ENCODE peak calls at places on chromosomes 4 and X, in four cellular contexts. U is CD4-positive, alpha-beta memory T cell; I is CD8-positive, alpha-beta memory T cell; D is fibroblast of villous mesenchyme. G is an unnamed sample.

GRCh38 chr4:6641164-6641970 is 882 bp downstream of the MRFAP1 start:
- DNase-seq in I (peak; percentile 42), D (peak; percentile 48), U (peak; percentile 51), G (no peak)

GRCh38 chrX:8879750-8880149 is 78.6 kb upstream of the FAM9A start:
- DNase-seq in D (peak; percentile 22), I (peak; percentile 1), U (peak; percentile 5), G (peak; percentile 1)

GRCh38 chr4:76441881-76442280 is 6.9 kb downstream of the SHROOM3 start:
- DNase-seq in U (no peak), D (no peak), I (no peak), G (no peak)

GRCh38 chr4:100823066-100823992 is 305.5 kb upstream of the EMCN start:
- DNase-seq in U (no peak), I (no peak), D (no peak), G (no peak)

GRCh38 chr4:138890921-138891570 is 124.5 kb upstream of the NOCT start:
- DNase-seq in U (no peak), I (no peak), D (no peak), G (no peak)

GRCh38 chr4:165433529-165433928 is 54.7 kb downstream of the CPE start:
- DNase-seq in D (peak; percentile 82), U (no peak), I (no peak), G (no peak)

GRCh38 chr4:182338731-182339130 is 95.5 kb downstream of the TENM3 start:
- DNase-seq in D (no peak), I (no peak), U (no peak), G (no peak)

GRCh38 chr4:101291198-101291597 is 56.1 kb downstream of the PPP3CA start:
- DNase-seq in I (no peak), U (no peak), D (no peak), G (no peak)

GRCh38 chr4:6721121-6721520 is 5.1 kb downstream of the BLOC1S4 start:
- DNase-seq in I (no peak), U (no peak), D (no peak), G (no peak)

GRCh38 chr4:147848634-147849033 is 116.7 kb downstream of the ARHGAP10 start:
- DNase-seq in I (no peak), U (no peak), D (no peak), G (no peak)

GRCh38 chrX:116204947-116205346 is 34.4 kb downstream of the AGTR2 start:
- DNase-seq in I (no peak), D (peak; percentile 14), U (no peak), G (no peak)

GRCh38 chr4:75673959-75674328 is 733 bp upstream of the G3BP2 start:
- DNase-seq in U (no peak), D (no peak), I (no peak), G (no peak)

GRCh38 chr4:163544407-163545038 is 50.0 kb downstream of the TMA16 start:
- DNase-seq in I (peak; percentile 55), U (peak; percentile 45), D (peak; percentile 56), G (peak; percentile 35)

GRCh38 chrX:30309139-30309571 is at the start of gene NR0B1:
- DNase-seq in D (no peak), U (no peak), I (no peak), G (no peak)

GRCh38 chr4:54077812-54078211 is 13.4 kb upstream of the CHIC2 start:
- DNase-seq in U (no peak), D (no peak), I (no peak), G (no peak)
- H3K4me3 ChIP-seq in U (no peak overlapping the region), D (no peak overlapping the region), I (no peak overlapping the region), G (no peak overlapping the region)

GRCh38 chr4:141132689-141133145 is 552 bp downstream of the RNF150 start:
- DNase-seq in U (no peak), D (no peak), I (no peak), G (no peak)

GRCh38 chr4:141134051-141134450 is 782 bp upstream of the RNF150 start:
- DNase-seq in I (no peak), D (peak; percentile 27), U (no peak), G (peak; percentile 57)

GRCh38 chr4:141130947-141131545 is 2.2 kb downstream of the RNF150 start:
- DNase-seq in D (no peak), U (no peak), I (no peak), G (no peak)

GRCh38 chr4:141133146-141134006 is at the start of gene RNF150:
- DNase-seq in D (peak; percentile 80), U (peak; percentile 0), I (no peak), G (peak; percentile 94)

GRCh38 chr4:141131738-141132688 is 1.3 kb downstream of the RNF150 start:
- DNase-seq in D (no peak), U (no peak), I (no peak), G (no peak)
- H3K4me3 ChIP-seq in D (peak overlapping the region; percentile 65), U (peak overlapping the region; percentile 9), I (no peak overlapping the region), G (peak overlapping the region; percentile 71)

GRCh38 chrX:70293621-70294020 is 3.7 kb downstream of the KIF4A start:
- DNase-seq in I (no peak), D (no peak), U (no peak), G (no peak)
- H3K4me3 ChIP-seq in I (no peak overlapping the region), D (no peak overlapping the region), U (no peak overlapping the region), G (no peak overlapping the region)

GRCh38 chr4:26885912-26886274 is 25.3 kb downstream of the STIM2 start:
- DNase-seq in U (peak; percentile 75), D (no peak), I (no peak), G (peak; percentile 75)
- H3K4me3 ChIP-seq in U (peak overlapping the region; percentile 36), D (no peak overlapping the region), I (peak overlapping the region; percentile 52), G (no peak overlapping the region)